ENCODE peak calls at places on chromosomes 1 and 21, in ten cellular contexts. V is ovary, W is testis, T is transverse colon, C is thoracic aorta, B is HCT116, L is IMR-90, Q is heart right ventricle, A is neural progenitor cell, R is hepatocyte. S is an unnamed sample. For H3K27me3, the result is how much of the 10 kb centered on the place peaks cover.

GRCh38 chr1:161019767-161020572 is 982 bp downstream of the F11R start:
- DNase-seq in B (no peak), C (no peak), Q (peak), W (no peak), R (no peak), L (no peak), A (peak), V (no peak), T (no peak), S (peak)

GRCh38 chr1:22710688-22711024 is at the start of gene EPHB2:
- DNase-seq in L (peak), C (no peak), B (no peak), Q (no peak), W (peak), V (no peak), R (peak), A (peak), T (peak), S (peak)

GRCh38 chr1:204726478-204726877 is 40.9 kb upstream of the LRRN2 start:
- DNase-seq in V (no peak), T (no peak), W (no peak), A (no peak), R (peak), B (peak), C (no peak), L (peak), Q (no peak), S (peak)

GRCh38 chr21:45132841-45133573 is 58.6 kb downstream of the ADARB1 start:
- DNase-seq in L (no peak), Q (no peak), V (no peak), B (no peak), W (no peak), T (no peak), C (no peak), R (no peak), A (no peak), S (no peak)

GRCh38 chr1:21451981-21452411 is 12.1 kb downstream of the NBPF3 start:
- DNase-seq in T (no peak), W (no peak), Q (no peak), B (no peak), L (peak), A (no peak), R (no peak), V (no peak), C (no peak), S (no peak)

GRCh38 chr1:158199840-158200239 is 19.1 kb downstream of the CD1D start:
- DNase-seq in T (no peak), L (peak), C (no peak), V (no peak), W (no peak), Q (no peak), B (no peak), A (no peak), R (no peak), S (peak)

GRCh38 chr1:6041432-6042062 is 4.1 kb upstream of the KCNAB2 start:
- DNase-seq in Q (no peak), B (no peak), C (no peak), W (peak), V (peak), T (peak), R (peak), L (no peak), A (peak), S (peak)

GRCh38 chr1:54177726-54178125 is 22.1 kb downstream of the CYB5RL start:
- DNase-seq in L (no peak), W (no peak), R (no peak), C (no peak), T (no peak), V (no peak), A (no peak), Q (no peak), B (no peak), S (no peak)

GRCh38 chr1:115466433-115466832 is 128.4 kb upstream of the NGF start:
- DNase-seq in C (no peak), B (no peak), V (no peak), R (no peak), Q (no peak), W (peak), L (no peak), A (peak), T (no peak), S (no peak)

GRCh38 chr1:207818971-207819451 is 67.2 kb downstream of the CD46 start:
- DNase-seq in A (no peak), T (no peak), W (no peak), L (peak), B (no peak), R (peak), Q (no peak), C (no peak), V (peak), S (no peak)

GRCh38 chr1:194341587-194341986 is 1155.2 kb upstream of the B3GALT2 start:
- DNase-seq in Q (no peak), C (no peak), L (peak), A (no peak), T (no peak), B (no peak), R (no peak), W (no peak), V (no peak), S (no peak)

GRCh38 chr1:16075337-16076002 is 2.0 kb upstream of the FAM131C start:
- DNase-seq in A (no peak), R (peak), B (no peak), Q (peak), L (peak), C (peak), V (peak), W (peak), T (no peak), S (peak)

GRCh38 chr1:215623162-215623561 is 56.1 kb downstream of the KCTD3 start:
- DNase-seq in T (no peak), Q (no peak), V (no peak), C (no peak), B (no peak), L (peak), W (no peak), A (no peak), R (peak), S (no peak)

GRCh38 chr1:172347416-172347815 is 73.1 kb upstream of the C1orf105 start:
- DNase-seq in C (no peak), R (no peak), W (no peak), T (no peak), A (no peak), B (no peak), Q (no peak), V (no peak), L (no peak), S (no peak)

GRCh38 chr1:234862944-234863515 is 253.1 kb upstream of the IRF2BP2 start:
- DNase-seq in B (no peak), T (peak), A (peak), W (peak), C (peak), V (peak), L (peak), R (peak), Q (peak), S (peak)

DNA sequence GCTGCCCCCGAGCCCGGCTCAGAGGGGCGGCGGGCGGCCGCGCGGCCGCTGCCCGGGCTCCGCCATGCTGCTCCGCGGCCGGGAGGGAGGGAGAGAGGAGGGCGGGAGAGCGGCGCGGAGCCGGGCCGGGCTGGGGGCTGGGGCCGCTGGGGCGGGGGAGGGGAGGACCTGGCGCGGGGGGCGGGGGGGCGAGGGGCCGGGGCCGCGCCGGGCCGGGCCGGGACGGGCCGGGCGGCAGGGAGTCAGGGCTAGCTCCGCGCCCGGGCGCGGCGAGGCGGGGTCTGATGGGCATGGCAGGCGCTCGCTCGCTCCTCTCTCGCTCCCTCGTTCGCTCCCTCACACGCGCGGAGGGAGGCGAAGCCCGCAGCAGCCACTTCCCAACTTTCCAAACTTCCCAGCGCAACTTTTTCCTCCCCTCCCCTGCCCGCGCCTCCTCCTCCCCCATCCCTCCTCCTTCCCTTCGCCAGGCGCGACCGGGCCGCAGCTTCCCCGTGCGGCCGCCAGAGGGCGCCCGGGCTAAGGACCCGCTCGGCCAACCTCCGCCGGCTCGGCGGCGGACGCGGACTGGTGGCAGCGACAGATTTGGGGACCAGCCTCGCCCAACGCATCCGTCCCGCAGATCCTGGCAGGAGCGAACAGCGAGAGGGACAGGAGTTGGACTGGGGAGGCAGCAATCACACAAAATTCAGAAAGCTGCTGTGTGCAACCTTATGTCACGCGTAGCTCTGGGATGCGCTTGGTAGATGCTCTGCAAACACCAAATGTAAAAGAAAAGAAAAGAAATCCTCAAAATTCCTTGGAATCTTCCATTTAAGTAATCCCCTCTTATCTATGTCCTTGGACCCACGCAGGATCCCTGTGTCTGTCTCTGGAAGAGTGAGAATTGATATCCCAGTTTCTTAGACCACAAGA is at the start of gene TRABD2B:
- DNase-seq in B (peak), R (peak), T (peak), C (peak), V (peak), A (peak), L (peak), W (peak), Q (peak), S (peak)
- H3K27me3 ChIP-seq in B (under half), R (under half), T (under half), C (under half), V (under half), A (half or more), L (under half), W (under half), Q (half or more), S (under half)

GRCh38 chr21:33136898-33137502 is 67.1 kb downstream of the OLIG1 start:
- DNase-seq in V (no peak), C (no peak), T (no peak), A (no peak), L (no peak), R (no peak), Q (no peak), B (no peak), W (no peak), S (no peak)
- H3K27me3 ChIP-seq in V (under half), C (under half), T (under half), A (under half), L (under half), R (under half), Q (under half), B (under half), W (under half), S (under half)

GRCh38 chr1:26081267-26082019 is 14.0 kb upstream of the TRIM63 start:
- DNase-seq in L (no peak), C (no peak), T (no peak), R (no peak), Q (peak), V (no peak), A (no peak), B (no peak), W (no peak), S (no peak)

GRCh38 chr1:26077524-26077923 is 10.1 kb upstream of the TRIM63 start:
- DNase-seq in R (no peak), V (no peak), A (no peak), Q (no peak), L (no peak), C (no peak), B (no peak), T (no peak), W (no peak), S (no peak)

GRCh38 chr1:26079960-26080814 is 12.8 kb upstream of the TRIM63 start:
- DNase-seq in C (no peak), T (no peak), V (no peak), W (no peak), A (no peak), L (no peak), Q (no peak), R (no peak), B (no peak), S (no peak)

GRCh38 chr1:26078286-26079177 is 11.1 kb upstream of the TRIM63 start:
- DNase-seq in R (peak), A (no peak), V (no peak), C (no peak), W (no peak), T (peak), Q (no peak), B (no peak), L (no peak), S (no peak)

DNA sequence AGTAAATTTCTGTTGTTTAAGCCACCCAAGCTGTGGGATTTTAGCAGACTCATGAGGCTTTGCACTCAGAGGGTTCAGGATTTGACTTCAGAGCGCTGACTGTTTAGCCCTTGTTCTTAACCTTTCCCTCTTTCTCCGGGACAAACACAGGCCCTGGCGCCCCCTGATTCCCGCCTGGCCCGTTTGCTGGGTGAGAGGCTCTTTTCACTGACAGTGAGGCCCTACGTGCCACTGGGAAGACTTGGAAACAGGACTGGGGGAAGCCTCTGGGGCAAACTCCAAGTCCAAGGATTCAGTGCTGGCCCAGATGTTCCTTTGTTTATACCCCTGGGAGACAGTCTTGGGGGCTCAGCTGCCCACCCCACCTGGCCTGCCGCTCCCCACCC is 11.7 kb upstream of the TRIM63 start:
- DNase-seq in T (no peak), V (no peak), Q (no peak), L (no peak), W (no peak), B (no peak), C (no peak), R (no peak), A (no peak), S (no peak)
- H3K27me3 ChIP-seq in T (under half), V (under half), Q (under half), L (under half), W (under half), B (under half), C (under half), R (under half), A (under half), S (under half)

DNA sequence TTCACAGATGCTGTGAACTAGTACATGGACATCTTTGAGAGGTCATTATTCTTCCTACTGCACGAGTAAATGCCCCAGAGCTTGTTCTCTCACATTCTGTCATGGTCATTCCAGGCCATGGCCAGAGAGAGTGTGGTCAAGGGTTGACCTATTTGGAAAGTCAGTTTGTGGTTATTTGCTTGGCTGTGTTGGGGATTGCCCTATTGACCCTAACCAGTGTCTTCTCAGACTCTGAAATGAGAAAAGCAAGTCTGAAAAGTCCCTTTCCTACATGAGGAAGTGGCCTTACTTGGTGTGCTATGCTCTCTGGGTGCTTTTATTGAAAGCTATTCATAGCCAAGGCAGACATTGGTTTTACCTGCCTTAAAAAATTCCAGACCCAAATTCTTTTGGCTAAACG is 26.6 kb downstream of the CLIC6 start:
- DNase-seq in V (no peak), R (no peak), C (no peak), W (no peak), A (no peak), T (no peak), Q (no peak), B (no peak), L (no peak), S (no peak)
- H3K27me3 ChIP-seq in V (under half), R (under half), C (under half), W (under half), A (under half), T (under half), Q (under half), B (under half), L (under half), S (under half)

GRCh38 chr1:44811234-44811633 is 2.9 kb downstream of the BTBD19 start:
- DNase-seq in C (no peak), V (peak), L (no peak), T (no peak), Q (no peak), W (no peak), A (peak), B (no peak), R (peak), S (no peak)
- H3K27me3 ChIP-seq in C (under half), V (under half), L (under half), T (under half), Q (under half), W (under half), A (under half), B (under half), R (under half), S (under half)

DNA sequence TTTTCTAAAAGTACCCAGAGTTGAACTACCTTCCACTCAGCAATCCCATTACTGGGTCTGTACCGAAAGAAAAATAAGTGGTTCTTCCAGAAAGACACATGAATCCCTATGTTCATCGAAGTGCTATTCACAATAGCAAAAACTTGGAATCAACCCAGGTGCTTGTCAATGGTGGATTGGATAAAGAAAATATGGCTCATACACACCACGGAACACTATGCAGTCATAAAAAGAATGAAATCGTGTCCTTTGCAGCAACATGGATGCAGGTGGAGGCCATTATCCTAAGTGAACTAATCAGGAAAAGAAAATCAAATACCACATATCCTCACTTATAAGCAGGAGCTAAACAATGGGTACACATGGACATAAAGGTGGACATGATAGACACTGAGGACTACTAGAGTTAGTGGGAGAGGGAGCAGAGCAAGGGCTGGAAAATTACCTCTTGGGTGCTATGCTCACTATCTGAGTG is 32.9 kb upstream of the JUN start:
- DNase-seq in R (no peak), V (no peak), C (no peak), W (no peak), B (no peak), A (no peak), T (no peak), Q (no peak), L (peak), S (no peak)
- H3K27me3 ChIP-seq in R (under half), V (under half), C (under half), W (under half), B (under half), A (under half), T (under half), Q (under half), L (under half), S (under half)

GRCh38 chr1:936865-937264 is 13.1 kb downstream of the SAMD11 start:
- DNase-seq in R (no peak), V (no peak), A (no peak), B (no peak), Q (no peak), C (no peak), L (no peak), T (no peak), W (no peak), S (no peak)

GRCh38 chr1:938711-939504 is 15.2 kb downstream of the SAMD11 start:
- DNase-seq in C (no peak), W (no peak), A (peak), V (no peak), T (no peak), R (no peak), Q (no peak), L (no peak), B (no peak), S (no peak)

GRCh38 chr1:938088-938683 is 14.5 kb downstream of the SAMD11 start:
- DNase-seq in Q (no peak), T (peak), C (no peak), B (no peak), L (peak), V (no peak), A (no peak), R (peak), W (peak), S (peak)

GRCh38 chr1:936348-936747 is 12.6 kb downstream of the SAMD11 start:
- DNase-seq in T (no peak), A (no peak), W (no peak), B (no peak), C (no peak), V (no peak), L (no peak), R (no peak), Q (no peak), S (no peak)

DNA sequence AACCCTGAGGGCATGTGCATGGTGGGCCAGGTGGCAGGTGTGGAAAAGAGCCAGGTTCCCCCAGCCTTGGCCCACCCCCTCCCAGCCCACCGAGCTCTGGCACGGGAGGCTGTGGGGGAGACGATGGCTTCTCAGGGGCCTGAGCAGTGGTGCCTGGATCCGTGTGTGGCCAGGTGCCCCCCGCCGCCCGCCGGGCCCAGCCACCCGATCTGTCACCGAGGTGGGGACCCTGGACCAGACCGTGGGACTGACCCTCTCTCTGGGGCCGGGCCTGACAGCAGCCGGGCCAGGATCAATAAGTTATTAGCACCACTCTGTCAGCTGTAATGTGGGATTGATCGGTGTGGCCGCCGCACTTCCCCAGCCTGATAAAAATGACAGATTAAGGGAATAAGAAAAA is 13.8 kb downstream of the SAMD11 start:
- DNase-seq in V (no peak), Q (no peak), A (no peak), W (no peak), C (no peak), R (no peak), T (no peak), B (no peak), L (no peak), S (no peak)
- H3K27me3 ChIP-seq in V (under half), Q (half or more), A (half or more), W (under half), C (under half), R (under half), T (half or more), B (under half), L (under half), S (under half)